ENCODE peak calls at places on chromosomes 7 and 10, in five cellular contexts. L is cardiac muscle cell, N is AG10803, M is HepG2, Q is NB4. G is an unnamed sample.

GRCh38 chr10:112565434-112566053 is 118.5 kb downstream of the VTI1A start:
- DNase-seq in L (peak), N (peak), M (peak), Q (peak), G (peak)

GRCh38 chr7:27992092-27992491 is 188.5 kb downstream of the JAZF1 start:
- DNase-seq in L (no peak), N (peak), M (no peak), Q (no peak), G (no peak)

GRCh38 chr7:15341811-15342210 is 220.0 kb downstream of the AGMO start:
- DNase-seq in L (no peak), N (no peak), M (no peak), Q (no peak), G (no peak)

GRCh38 chr7:6232534-6232933 is 39.9 kb downstream of the CYTH3 start:
- DNase-seq in L (no peak), N (no peak), M (no peak), Q (peak), G (peak)

GRCh38 chr10:52077796-52078195 is 236.3 kb upstream of the DKK1 start:
- DNase-seq in L (no peak), N (no peak), M (no peak), Q (no peak), G (no peak)

GRCh38 chr7:47827321-47827720 is 120.9 kb downstream of the PKD1L1 start:
- DNase-seq in L (no peak), N (no peak), M (no peak), Q (no peak), G (no peak)

GRCh38 chr7:3446786-3447185 is 145.7 kb downstream of the SDK1 start:
- DNase-seq in L (no peak), N (no peak), M (no peak), Q (no peak), G (no peak)

GRCh38 chr7:94030634-94031033 is 26.5 kb upstream of the BET1 start:
- DNase-seq in L (no peak), N (peak), M (no peak), Q (no peak), G (no peak)

GRCh38 chr7:134703241-134703594 is 56.6 kb downstream of the BPGM start:
- DNase-seq in L (no peak), N (no peak), M (no peak), Q (no peak), G (no peak)

DNA sequence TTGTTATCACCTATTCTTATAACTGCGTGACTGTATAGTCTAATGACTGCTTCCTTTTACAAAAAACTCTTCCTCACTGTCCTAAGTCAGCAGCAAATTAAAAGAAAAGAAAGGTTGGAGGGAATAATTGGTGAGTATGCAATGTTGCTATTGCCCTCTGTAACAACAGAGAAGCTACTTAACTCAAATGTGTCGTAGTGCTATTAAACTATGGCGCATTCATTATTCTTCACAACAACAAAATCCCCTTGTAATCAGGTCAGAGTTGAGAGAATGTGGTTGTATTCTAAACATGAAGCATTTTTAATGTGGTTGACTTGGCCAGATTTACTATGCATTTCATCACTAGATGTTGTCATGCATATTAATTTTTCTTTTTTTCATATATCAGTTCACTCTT is 897.8 kb upstream of the PHF14 start:
- DNase-seq in L (no peak), N (no peak), M (no peak), Q (no peak), G (no peak)
- TF ChIP-seq CTCF in L (no peak), N (no peak), M (no peak), Q (no peak), G (no peak)

GRCh38 chr10:101238732-101239105 is 9.5 kb upstream of the LBX1 start:
- DNase-seq in L (peak), N (no peak), M (no peak), Q (peak), G (no peak)
- TF ChIP-seq CTCF in L (peak), N (peak), M (peak), Q (peak), G (peak)

GRCh38 chr7:665751-666453 is 60.6 kb upstream of the DNAAF5 start:
- DNase-seq in L (peak), N (peak), M (no peak), Q (no peak), G (no peak)
- TF ChIP-seq CTCF in L (peak), N (peak), M (peak), Q (no peak), G (no peak)

GRCh38 chr10:114819313-114819712 is 2.3 kb upstream of the FHIP2A start:
- DNase-seq in L (no peak), N (no peak), M (no peak), Q (no peak), G (no peak)

GRCh38 chr10:114821293-114821914 is at the start of gene FHIP2A:
- DNase-seq in L (peak), N (peak), M (peak), Q (peak), G (peak)

GRCh38 chr10:114811769-114812353 is 9.7 kb upstream of the FHIP2A start:
- DNase-seq in L (no peak), N (no peak), M (no peak), Q (no peak), G (no peak)

GRCh38 chr10:114815751-114816150 is 5.8 kb upstream of the FHIP2A start:
- DNase-seq in L (no peak), N (no peak), M (no peak), Q (no peak), G (no peak)

DNA sequence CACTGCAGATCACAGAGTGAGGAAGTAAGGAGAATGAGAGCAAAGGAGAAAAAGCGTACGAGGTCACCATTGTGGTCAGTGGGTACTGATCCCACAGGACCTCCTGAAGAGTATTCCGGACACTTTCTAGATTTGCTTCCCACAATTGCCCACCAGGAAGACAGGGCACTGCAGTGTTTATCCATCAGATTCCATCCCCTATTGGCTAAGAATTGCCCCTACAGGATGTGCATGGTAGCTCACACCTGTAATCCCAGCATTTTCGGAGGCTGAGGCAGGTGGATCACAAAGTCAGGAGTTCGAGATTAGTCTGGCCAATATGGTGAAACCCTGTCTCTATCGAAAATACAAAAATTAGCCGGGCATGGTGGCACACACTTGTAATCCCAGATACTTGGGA is 5.3 kb upstream of the FHIP2A start:
- DNase-seq in L (no peak), N (no peak), M (no peak), Q (no peak), G (no peak)
- TF ChIP-seq CTCF in L (no peak), N (no peak), M (no peak), Q (no peak), G (no peak)

GRCh38 chr7:24722386-24723177 is 34.7 kb downstream of the GSDME start:
- DNase-seq in L (peak), N (peak), M (no peak), Q (peak), G (no peak)
- TF ChIP-seq CTCF in L (peak), N (peak), M (peak), Q (no peak), G (no peak)

DNA sequence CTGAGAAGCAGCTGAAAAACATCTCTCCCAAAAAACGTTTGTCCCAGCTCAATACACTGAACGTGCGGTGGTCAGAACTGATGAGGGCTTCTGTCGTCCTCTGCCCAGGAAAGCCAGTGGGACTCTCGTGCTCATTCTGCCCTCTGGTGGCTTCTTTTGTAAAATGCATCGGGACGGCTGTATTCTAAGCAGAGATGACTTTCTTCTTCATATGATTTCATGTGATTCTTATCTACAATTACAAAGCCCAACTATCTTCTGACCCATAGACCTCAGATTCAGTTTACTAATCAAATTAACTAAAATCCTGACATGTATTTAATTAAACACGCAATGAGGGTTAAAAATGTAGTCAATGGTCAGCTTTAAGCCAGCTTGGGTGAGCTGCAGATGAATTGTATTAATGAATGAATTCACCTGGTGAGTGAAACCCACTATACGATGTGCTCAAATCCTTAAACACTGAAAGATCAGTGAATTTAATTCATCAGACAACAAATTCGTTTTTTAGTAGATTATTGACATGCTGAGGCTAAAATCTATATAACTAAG is 117.6 kb upstream of the FAM204A start:
- DNase-seq in L (peak), N (peak), M (peak), Q (peak), G (peak)
- TF ChIP-seq CTCF in L (peak), N (peak), M (peak), Q (peak), G (peak)

GRCh38 chr7:34087892-34088891 is 182.9 kb downstream of the BMPER start:
- DNase-seq in L (peak), N (peak), M (peak), Q (peak), G (peak)
- TF ChIP-seq CTCF in L (peak), N (peak), M (peak), Q (peak), G (peak)